ENCODE peak calls at places on chromosomes 5 and 9, in five cellular contexts. B is Ammon's horn, U is GM20000, C is IMR-90, L is upper lobe of right lung. S is an unnamed sample.

GRCh38 chr5:82862247-82862646 is 214.9 kb downstream of the TMEM167A start:
- DNase-seq in B (peak; percentile 45), U (no peak), C (no peak), L (no peak), S (no peak)

GRCh38 chr5:157384971-157385709 is 74.9 kb upstream of the NIPAL4 start:
- DNase-seq in B (peak; percentile 49), U (no peak), C (peak; percentile 99), L (no peak), S (peak; percentile 100)

GRCh38 chr5:118891252-118891651 is 97.1 kb downstream of the DTWD2 start:
- DNase-seq in B (peak; percentile 25), U (no peak), C (no peak), L (no peak), S (peak; percentile 19)

GRCh38 chr9:8284835-8285234 is 485.3 kb upstream of the DMAC1 start:
- DNase-seq in B (no peak), U (no peak), C (no peak), L (no peak), S (no peak)

GRCh38 chr5:127647361-127647958 is 1.4 kb upstream of the CTXN3 start:
- DNase-seq in B (no peak), U (no peak), C (no peak), L (no peak), S (no peak)

GRCh38 chr5:132877938-132878337 is 4.5 kb downstream of the LEAP2 start:
- DNase-seq in B (peak; percentile 41), U (no peak), C (peak; percentile 82), L (no peak), S (peak; percentile 66)

GRCh38 chr9:82124090-82124489 is 135.5 kb downstream of the SPATA31D1 start:
- DNase-seq in B (no peak), U (no peak), C (peak; percentile 90), L (no peak), S (peak; percentile 94)

GRCh38 chr5:173868096-173868879 is 19.9 kb upstream of the CPEB4 start:
- DNase-seq in B (no peak), U (no peak), C (peak; percentile 28), L (no peak), S (peak; percentile 52)

GRCh38 chr5:32353420-32353819 is 40.7 kb upstream of the MTMR12 start:
- DNase-seq in B (no peak), U (no peak), C (no peak), L (no peak), S (no peak)

GRCh38 chr5:82594097-82594496 is 315.9 kb upstream of the RPS23 start:
- DNase-seq in B (no peak), U (no peak), C (peak; percentile 2), L (no peak), S (no peak)

GRCh38 chr5:43432486-43433365 is 20.5 kb upstream of the CCL28 start:
- DNase-seq in B (peak; percentile 34), U (no peak), C (peak; percentile 52), L (peak; percentile 84), S (peak; percentile 87)

GRCh38 chr5:3197699-3198098 is 397.9 kb upstream of the IRX1 start:
- DNase-seq in B (peak; percentile 52), U (no peak), C (no peak), L (no peak), S (no peak)

GRCh38 chr9:34536685-34537084 is 13.9 kb upstream of the ENHO start:
- DNase-seq in B (no peak), U (no peak), C (no peak), L (no peak), S (no peak)

GRCh38 chr9:14372437-14373318 is 58.7 kb upstream of the NFIB start:
- DNase-seq in B (no peak), U (no peak), C (peak; percentile 69), L (no peak), S (peak; percentile 87)

GRCh38 chr9:130922815-130923610 is 16.0 kb downstream of the FIBCD1 start:
- DNase-seq in B (no peak), U (no peak), C (no peak), L (no peak), S (no peak)

GRCh38 chr5:113240032-113240431 is 194.8 kb downstream of the TSSK1B start:
- DNase-seq in B (no peak), U (no peak), C (no peak), L (no peak), S (no peak)

GRCh38 chr5:58407042-58407709 is 52.7 kb downstream of the PLK2 start:
- DNase-seq in B (no peak), U (no peak), C (peak; percentile 88), L (no peak), S (peak; percentile 84)

GRCh38 chr5:110099562-110099961 is 409.8 kb downstream of the MAN2A1 start:
- DNase-seq in B (no peak), U (no peak), C (no peak), L (no peak), S (no peak)

GRCh38 chr5:68884144-68884754 is 209.6 kb upstream of the SLC30A5 start:
- DNase-seq in B (peak; percentile 37), U (no peak), C (no peak), L (no peak), S (no peak)

GRCh38 chr9:91062281-91062680 is 260.7 kb downstream of the SYK start:
- DNase-seq in B (no peak), U (no peak), C (no peak), L (no peak), S (no peak)

GRCh38 chr5:14672082-14672481 is 7.6 kb downstream of the OTULIN start:
- DNase-seq in B (no peak), U (no peak), C (no peak), L (no peak), S (no peak)

S was measured in EH.